ENCODE peak calls at places on chromosomes 11 and 22, in seven cellular contexts. N is NCI-H1092, R is LHCN-M2, G is activated gamma-delta T cell, B is mammary epithelial cell, C is GM04504, U is T follicular helper cell. F is an unnamed sample.

GRCh38 chr11:60871378-60872061 is 4.2 kb downstream of the ZP1 start:
- DNase-seq in N (peak), R (peak), G (no peak), B (no peak), C (peak), U (no peak), F (no peak)

GRCh38 chr11:119092880-119093665 is 8.4 kb downstream of the HMBS start:
- DNase-seq in N (no peak), R (no peak), G (no peak), B (no peak), C (no peak), U (no peak), F (peak)

GRCh38 chr22:25485626-25486545 is 78.6 kb upstream of the GRK3 start:
- DNase-seq in N (no peak), R (peak), G (no peak), B (no peak), C (no peak), U (no peak), F (no peak)

GRCh38 chr11:117520201-117520600 is 192.5 kb downstream of the CEP164 start:
- DNase-seq in N (no peak), R (peak), G (no peak), B (no peak), C (no peak), U (no peak), F (peak)

GRCh38 chr11:44110231-44110679 is 14.8 kb downstream of the EXT2 start:
- DNase-seq in N (peak), R (peak), G (no peak), B (peak), C (peak), U (peak), F (peak)

GRCh38 chr22:38098410-38099249 is 11.9 kb downstream of the BAIAP2L2 start:
- DNase-seq in N (no peak), R (no peak), G (no peak), B (no peak), C (peak), U (no peak), F (no peak)

GRCh38 chr11:19597194-19597593 is 115.4 kb upstream of the NAV2 start:
- DNase-seq in N (no peak), R (peak), G (no peak), B (peak), C (peak), U (no peak), F (peak)

GRCh38 chr11:63641727-63642126 is 27.5 kb upstream of the PLAAT3 start:
- DNase-seq in N (no peak), R (no peak), G (no peak), B (no peak), C (no peak), U (no peak), F (no peak)

GRCh38 chr11:74739546-74740270 is 8.5 kb upstream of the CHRDL2 start:
- DNase-seq in N (no peak), R (peak), G (no peak), B (peak), C (peak), U (peak), F (peak)

GRCh38 chr22:42365337-42365865 is 66.8 kb downstream of the NFAM1 start:
- DNase-seq in N (peak), R (no peak), G (no peak), B (no peak), C (no peak), U (no peak), F (no peak)

GRCh38 chr11:47641585-47642098 is 717 bp downstream of the MTCH2 start:
- DNase-seq in N (no peak), R (no peak), G (no peak), B (peak), C (no peak), U (no peak), F (peak)

GRCh38 chr11:94018721-94019120 is 2.4 kb upstream of the HEPHL1 start:
- DNase-seq in N (no peak), R (no peak), G (no peak), B (peak), C (no peak), U (no peak), F (peak)

GRCh38 chr11:78256962-78257361 is 68.2 kb downstream of the USP35 start:
- DNase-seq in N (no peak), R (peak), G (no peak), B (no peak), C (peak), U (no peak), F (no peak)

GRCh38 chr11:77525455-77526091 is 51.7 kb upstream of the PAK1 start:
- DNase-seq in N (no peak), R (no peak), G (no peak), B (no peak), C (no peak), U (no peak), F (no peak)

GRCh38 chr11:76885390-76886097 is 24.8 kb downstream of the ACER3 start:
- DNase-seq in N (no peak), R (peak), G (no peak), B (peak), C (no peak), U (no peak), F (peak)

GRCh38 chr11:134560066-134560465 is 148.0 kb upstream of the B3GAT1 start:
- DNase-seq in N (no peak), R (no peak), G (no peak), B (no peak), C (no peak), U (no peak), F (no peak)

GRCh38 chr11:68843052-68843561 is 1.4 kb upstream of the CPT1A start:
- DNase-seq in N (no peak), R (no peak), G (no peak), B (no peak), C (no peak), U (peak), F (no peak)

GRCh38 chr22:41844513-41844912 is 11.6 kb downstream of the SREBF2 start:
- DNase-seq in N (no peak), R (no peak), G (no peak), B (no peak), C (no peak), U (no peak), F (peak)

GRCh38 chr22:31230155-31230870 is 18.2 kb downstream of the LIMK2 start:
- DNase-seq in N (no peak), R (no peak), G (no peak), B (no peak), C (no peak), U (no peak), F (no peak)

GRCh38 chr11:116109228-116109627 is 605.0 kb upstream of the CADM1 start:
- DNase-seq in N (no peak), R (peak), G (no peak), B (peak), C (no peak), U (no peak), F (peak)

GRCh38 chr11:126153006-126153405 is 58.4 kb downstream of the RPUSD4 start:
- DNase-seq in N (no peak), R (no peak), G (no peak), B (no peak), C (no peak), U (no peak), F (no peak)

GRCh38 chr22:46064966-46065666 is 85.2 kb upstream of the PPARA start:
- DNase-seq in N (no peak), R (peak), G (no peak), B (peak), C (peak), U (no peak), F (peak)

GRCh38 chr11:29119116-29119515 is 897.7 kb downstream of the KCNA4 start:
- DNase-seq in N (no peak), R (peak), G (no peak), B (no peak), C (no peak), U (no peak), F (peak)

GRCh38 chr22:49582671-49583070 is 245.0 kb downstream of the BRD1 start:
- DNase-seq in N (no peak), R (no peak), G (no peak), B (no peak), C (no peak), U (no peak), F (no peak)

GRCh38 chr11:75105462-75105925 is 8.8 kb upstream of the OR2AT4 start:
- DNase-seq in N (no peak), R (peak), G (no peak), B (no peak), C (no peak), U (no peak), F (no peak)

GRCh38 chr22:29043906-29044575 is 17.6 kb downstream of the C22orf31 start:
- DNase-seq in N (no peak), R (peak), G (no peak), B (no peak), C (peak), U (no peak), F (peak)